ENCODE peak calls at places on chromosomes 12 and 14, in ten cellular contexts. L, U, M, Y, C, E, T, S, X and R are unnamed samples.
A peak's percentile ranks its signal among the peaks of the same experiment; 100 is the strongest.

GRCh38 chr14:72401632-72402428 is 469.6 kb downstream of the RGS6 start:
- DNase-seq in L (no peak), U (no peak), M (peak; percentile 18), Y (no peak), C (no peak), E (no peak), T (no peak), S (no peak), X (no peak), R (no peak)

GRCh38 chr12:120496353-120497340 is 734 bp downstream of the DYNLL1 start:
- DNase-seq in L (peak; percentile 71), U (peak; percentile 34), M (peak; percentile 60), Y (no peak), C (peak; percentile 62), E (no peak), T (peak; percentile 10), S (peak; percentile 45), X (peak; percentile 45), R (no peak)

GRCh38 chr14:71362920-71363584 is 455.8 kb downstream of the PCNX1 start:
- DNase-seq in L (no peak), U (no peak), M (no peak), Y (no peak), C (peak; percentile 47), E (no peak), T (no peak), S (no peak), X (no peak), R (no peak)

GRCh38 chr12:51908876-51909592 is 1.7 kb downstream of the ACVRL1 start:
- DNase-seq in L (no peak), U (no peak), M (no peak), Y (no peak), C (no peak), E (no peak), T (no peak), S (no peak), X (no peak), R (no peak)

GRCh38 chr12:42296503-42297109 is 29.3 kb downstream of the ZCRB1 start:
- DNase-seq in L (no peak), U (no peak), M (peak; percentile 35), Y (peak; percentile 15), C (no peak), E (no peak), T (no peak), S (peak; percentile 60), X (no peak), R (no peak)

GRCh38 chr14:42617005-42617404 is 1010.3 kb downstream of the LRFN5 start:
- DNase-seq in L (no peak), U (no peak), M (no peak), Y (no peak), C (no peak), E (no peak), T (no peak), S (no peak), X (no peak), R (no peak)

GRCh38 chr12:41699658-41700057 is 445.0 kb downstream of the GXYLT1 start:
- DNase-seq in L (no peak), U (no peak), M (no peak), Y (no peak), C (no peak), E (no peak), T (no peak), S (no peak), X (no peak), R (no peak)

GRCh38 chr12:9027156-9027555 is 37.8 kb downstream of the KLRG1 start:
- DNase-seq in L (no peak), U (no peak), M (no peak), Y (no peak), C (no peak), E (no peak), T (no peak), S (no peak), X (no peak), R (no peak)

GRCh38 chr12:117140397-117141096 is 41.3 kb upstream of the TESC start:
- DNase-seq in L (no peak), U (no peak), M (no peak), Y (peak; percentile 49), C (no peak), E (no peak), T (no peak), S (peak; percentile 95), X (no peak), R (no peak)

GRCh38 chr12:75872762-75873161 is 158.8 kb downstream of the PHLDA1 start:
- DNase-seq in L (no peak), U (no peak), M (no peak), Y (no peak), C (no peak), E (no peak), T (no peak), S (no peak), X (no peak), R (no peak)

GRCh38 chr12:120928864-120929652 is 24.9 kb upstream of the SPPL3 start:
- DNase-seq in L (no peak), U (no peak), M (no peak), Y (no peak), C (no peak), E (no peak), T (no peak), S (no peak), X (no peak), R (no peak)